ENCODE peak calls at places on chromosome 6, in eight cellular contexts. M, J, D, Y, Q, U, G and E are unnamed samples.

GRCh38 chr6:37426945-37427510 is 6.0 kb upstream of the CMTR1 start:
- DNase-seq in Q (no peak), D (no peak), Y (no peak), U (no peak), G (no peak), M (no peak), J (no peak), E (no peak)

GRCh38 chr6:164005312-164005711 is 590.8 kb downstream of the QKI start:
- DNase-seq in M (no peak), D (no peak), U (no peak), Q (no peak), G (no peak), J (no peak), Y (no peak), E (no peak)

GRCh38 chr6:40947876-40948514 is 91.0 kb downstream of the UNC5CL start:
- DNase-seq in G (no peak), U (peak; percentile 83), Y (no peak), Q (no peak), M (no peak), J (no peak), D (no peak), E (no peak)

GRCh38 chr6:168109171-168109570 is 30.2 kb upstream of the FRMD1 start:
- DNase-seq in M (no peak), J (no peak), G (no peak), U (no peak), Q (no peak), Y (no peak), D (no peak), E (no peak)

GRCh38 chr6:20811112-20811746 is 277.0 kb downstream of the CDKAL1 start:
- DNase-seq in Q (no peak), Y (no peak), G (peak; percentile 67), J (no peak), D (no peak), U (peak; percentile 92), M (no peak), E (no peak)

GRCh38 chr6:36290668-36291620 is 21.1 kb downstream of the PNPLA1 start:
- DNase-seq in Y (no peak), Q (no peak), D (no peak), U (peak; percentile 20), J (no peak), M (no peak), G (peak; percentile 30), E (no peak)

GRCh38 chr6:83962592-83962991 is 71.0 kb upstream of the MRAP2 start:
- DNase-seq in U (no peak), J (no peak), M (no peak), Y (no peak), D (no peak), G (no peak), Q (no peak), E (no peak)

GRCh38 chr6:25346064-25346463 is 66.9 kb downstream of the CARMIL1 start:
- DNase-seq in D (no peak), U (no peak), J (no peak), G (no peak), Y (no peak), M (no peak), Q (no peak), E (no peak)

GRCh38 chr6:149935246-149935645 is 6.6 kb upstream of the ULBP2 start:
- DNase-seq in M (no peak), U (peak; percentile 38), Y (no peak), Q (no peak), D (no peak), J (no peak), G (no peak), E (no peak)

GRCh38 chr6:44301782-44302564 is 11.2 kb downstream of the AARS2 start:
- DNase-seq in J (no peak), D (no peak), G (no peak), Y (no peak), Q (no peak), U (no peak), M (no peak), E (no peak)

GRCh38 chr6:53679446-53679933 is 13.9 kb upstream of the KLHL31 start:
- DNase-seq in J (no peak), D (no peak), M (no peak), U (peak; percentile 55), Y (no peak), Q (no peak), G (peak; percentile 48), E (no peak)

GRCh38 chr6:136544326-136544725 is 5.9 kb downstream of the MAP7 start:
- DNase-seq in M (no peak), G (no peak), Y (no peak), J (no peak), U (no peak), Q (no peak), D (no peak), E (no peak)

GRCh38 chr6:118812972-118813371 is 81.0 kb upstream of the ASF1A start:
- DNase-seq in Y (no peak), D (no peak), Q (no peak), J (no peak), M (no peak), U (peak; percentile 28), G (no peak), E (no peak)

GRCh38 chr6:42784739-42785498 is 3.1 kb downstream of the BICRAL start:
- DNase-seq in G (no peak), M (no peak), U (no peak), Q (no peak), J (no peak), Y (no peak), D (no peak), E (no peak)

GRCh38 chr6:139801571-139802321 is 427.3 kb upstream of the CITED2 start:
- DNase-seq in U (no peak), G (no peak), Y (no peak), M (no peak), J (no peak), Q (no peak), D (no peak), E (no peak)

GRCh38 chr6:139764498-139764986 is 390.1 kb upstream of the CITED2 start:
- DNase-seq in D (no peak), M (no peak), J (no peak), Q (no peak), Y (no peak), U (peak; percentile 97), G (peak; percentile 54), E (no peak)

GRCh38 chr6:97919631-97920030 is 636.6 kb upstream of the MMS22L start:
- DNase-seq in M (no peak), Q (no peak), J (no peak), U (no peak), Y (no peak), D (no peak), G (no peak), E (no peak)

GRCh38 chr6:43702522-43703440 is 15.2 kb upstream of the MRPS18A start:
- DNase-seq in M (no peak), J (peak; percentile 39), D (peak; percentile 8), U (peak; percentile 91), Y (no peak), Q (peak; percentile 44), G (peak; percentile 86), E (no peak)

GRCh38 chr6:28425942-28426541 is 17.2 kb downstream of the ZSCAN23 start:
- DNase-seq in M (no peak), G (no peak), Q (no peak), U (no peak), J (no peak), D (no peak), Y (no peak), E (no peak)

GRCh38 chr6:21742238-21742660 is 148.7 kb downstream of the SOX4 start:
- DNase-seq in M (no peak), D (no peak), Y (no peak), Q (no peak), J (no peak), U (peak; percentile 72), G (no peak), E (no peak)

GRCh38 chr6:104527761-104528415 is 331.8 kb downstream of the HACE1 start:
- DNase-seq in M (no peak), Q (no peak), U (no peak), G (no peak), J (no peak), D (no peak), Y (no peak), E (no peak)

GRCh38 chr6:111734068-111734825 is 128.6 kb upstream of the TRAF3IP2 start:
- DNase-seq in U (no peak), Y (no peak), G (no peak), D (no peak), J (no peak), M (no peak), Q (no peak), E (no peak)

GRCh38 chr6:84282566-84282965 is 55.1 kb upstream of the CEP162 start:
- DNase-seq in J (no peak), U (no peak), Y (no peak), G (no peak), D (no peak), Q (no peak), M (no peak), E (no peak)

GRCh38 chr6:20800653-20801052 is 266.4 kb downstream of the CDKAL1 start:
- DNase-seq in D (no peak), Y (no peak), Q (no peak), G (no peak), J (no peak), M (no peak), U (no peak), E (no peak)

GRCh38 chr6:139336488-139336887 is 38.0 kb downstream of the CITED2 start:
- DNase-seq in U (no peak), J (no peak), G (no peak), D (no peak), M (no peak), Y (no peak), Q (no peak), E (no peak)

GRCh38 chr6:6546318-6547110 is 42.0 kb upstream of the LY86 start:
- DNase-seq in M (no peak), U (no peak), J (peak; percentile 20), Q (no peak), G (peak; percentile 13), D (peak; percentile 7), Y (peak; percentile 14), E (peak; percentile 9)

GRCh38 chr6:20333870-20334269 is 67.8 kb upstream of the E2F3 start:
- DNase-seq in G (no peak), J (no peak), Y (no peak), U (no peak), Q (no peak), M (no peak), D (no peak), E (no peak)